ENCODE peak calls at places on chromosomes 1 and 21, in five cellular contexts. Q, G, R, U and H are unnamed samples. For H3K36me3 and H3K9me3, the result is how much of the 10 kb centered on the place peaks cover.

GRCh38 chr1:4597020-4597419 is 57.4 kb upstream of the AJAP1 start:
- DNase-seq in Q (no peak), G (no peak), R (no peak), U (no peak), H (no peak)

GRCh38 chr1:203592156-203592555 is 34.5 kb upstream of the ATP2B4 start:
- DNase-seq in Q (no peak), G (no peak), R (peak), U (no peak), H (no peak)

GRCh38 chr1:226569879-226570547 is 21.4 kb downstream of the STUM start:
- DNase-seq in Q (no peak), G (peak), R (no peak), U (peak), H (no peak)

GRCh38 chr1:234963904-234964702 is 164.5 kb downstream of the TOMM20 start:
- DNase-seq in Q (peak), G (no peak), R (no peak), U (no peak), H (peak)

GRCh38 chr1:116919802-116920201 is 10.1 kb downstream of the PTGFRN start:
- DNase-seq in Q (no peak), G (no peak), R (peak), U (no peak), H (peak)

GRCh38 chr1:119635801-119636390 is 12.2 kb downstream of the ZNF697 start:
- DNase-seq in Q (no peak), G (no peak), R (no peak), U (peak), H (no peak)

GRCh38 chr1:53616927-53617326 is 122.0 kb downstream of the GLIS1 start:
- DNase-seq in Q (no peak), G (no peak), R (no peak), U (peak), H (no peak)

GRCh38 chr21:27277122-27277521 is 310.2 kb upstream of the ADAMTS5 start:
- DNase-seq in Q (peak), G (no peak), R (no peak), U (no peak), H (no peak)

GRCh38 chr1:74485622-74486021 is 26.8 kb downstream of the LRRC53 start:
- DNase-seq in Q (no peak), G (no peak), R (no peak), U (no peak), H (no peak)

GRCh38 chr21:42677339-42678117 is 24.1 kb downstream of the PDE9A start:
- DNase-seq in Q (peak), G (peak), R (no peak), U (no peak), H (no peak)

DNA sequence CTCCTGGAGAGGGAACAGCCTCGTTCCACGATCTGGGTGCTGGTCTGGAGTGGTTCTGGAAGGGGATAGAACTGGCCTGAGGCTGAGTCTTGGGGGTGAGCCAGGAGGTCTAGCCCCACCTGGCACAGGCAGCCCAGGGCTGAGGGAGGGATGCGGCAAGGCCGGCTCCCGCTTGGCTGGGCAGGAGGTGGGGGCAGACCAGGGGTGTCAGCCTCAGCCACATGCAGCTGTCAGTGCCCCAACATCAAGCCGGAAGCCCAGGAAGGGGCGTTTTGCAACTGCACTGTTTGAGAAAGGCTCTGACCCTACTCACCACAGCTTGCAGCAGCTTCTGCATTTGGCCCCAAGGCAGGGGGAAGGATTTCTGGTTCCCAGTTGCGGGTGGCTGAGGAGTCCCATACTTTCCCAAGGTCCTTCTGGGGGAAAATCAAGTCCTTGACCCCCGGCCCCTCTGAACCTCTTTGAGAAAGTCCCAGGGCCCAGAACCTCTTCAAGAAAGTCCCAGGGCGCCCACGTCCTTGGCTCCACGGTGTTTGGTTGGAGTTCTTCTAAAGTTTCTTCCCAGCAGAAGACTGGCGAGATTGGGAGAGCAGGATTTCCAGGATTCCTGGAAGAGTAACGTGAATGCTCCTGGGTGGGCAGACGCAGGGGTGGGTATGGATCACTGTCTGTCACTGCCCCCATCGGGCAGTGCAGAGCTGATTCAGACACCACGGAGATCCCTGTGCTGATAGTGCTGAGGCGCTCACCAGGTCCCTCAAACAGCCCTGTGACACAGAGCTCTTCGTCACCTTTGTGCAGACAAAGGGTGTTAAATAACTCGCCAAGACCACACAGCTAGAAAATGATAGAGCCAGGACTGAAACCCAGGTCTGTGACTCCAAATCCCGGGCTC is 2.2 kb downstream of the EFHD2 start:
- DNase-seq in Q (peak), G (peak), R (peak), U (peak), H (peak)
- H3K4me3 ChIP-seq in Q (peak), G (peak), R (peak), U (peak), H (peak)

DNA sequence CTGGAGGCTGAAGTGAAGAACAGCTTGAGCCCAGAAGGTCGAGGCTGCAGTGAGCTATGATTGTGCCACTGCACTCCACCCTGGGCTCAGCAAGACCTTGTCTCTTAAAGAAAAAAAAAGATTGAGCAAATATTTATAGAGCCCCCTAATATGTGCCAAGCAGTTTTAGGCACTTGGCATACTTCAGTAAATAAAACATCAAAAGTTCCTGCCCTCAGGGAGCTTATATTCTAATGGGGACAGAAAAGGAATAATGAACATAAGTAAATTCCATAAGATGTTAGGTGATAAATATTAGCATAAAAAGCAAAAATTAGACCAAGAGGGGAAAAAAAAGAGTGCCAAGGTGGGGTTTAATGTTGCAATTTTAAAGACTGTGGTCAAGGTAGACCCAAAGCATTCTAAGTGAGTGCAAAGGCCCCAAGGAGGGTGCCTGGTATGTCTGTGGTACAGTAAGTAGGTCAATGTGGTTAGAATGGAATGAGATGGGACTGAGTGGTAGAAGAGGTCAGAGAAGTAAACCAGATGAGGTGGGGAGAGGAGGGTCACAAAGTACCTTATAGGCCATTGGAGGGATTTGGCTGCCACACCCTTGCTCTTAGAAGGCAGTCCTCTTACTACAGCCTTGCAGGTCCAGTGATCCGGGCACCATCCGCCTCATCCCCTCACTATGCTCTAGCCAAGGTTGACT is 2.2 kb upstream of the TOE1 start:
- DNase-seq in Q (no peak), G (no peak), R (no peak), U (no peak), H (no peak)
- H3K36me3 ChIP-seq in Q (under half), G (under half), R (under half), U (under half), H (under half)

DNA sequence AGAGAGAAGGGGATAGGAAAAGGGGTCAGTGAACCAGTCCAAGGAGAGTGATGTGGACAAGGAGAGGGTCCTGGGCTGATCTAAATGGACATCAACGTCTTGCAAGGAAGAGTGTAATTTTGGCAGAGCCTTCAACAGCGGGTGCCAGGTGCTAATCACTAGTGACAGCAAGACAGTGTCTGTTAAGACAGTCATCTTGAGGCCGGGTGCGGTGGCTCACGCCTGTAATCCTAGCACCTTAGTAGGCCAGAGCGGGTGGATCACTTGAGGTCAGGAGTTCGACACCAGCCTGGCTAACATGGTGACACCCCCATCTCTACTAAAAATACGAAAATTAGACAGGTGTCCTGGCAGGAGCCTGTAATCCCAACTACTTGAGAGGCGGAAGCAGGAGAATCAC is 12.2 kb upstream of the PADI6 start:
- DNase-seq in Q (no peak), G (no peak), R (no peak), U (no peak), H (no peak)
- H3K9me3 ChIP-seq in Q (under half), G (under half), R (under half), U (under half), H (under half)

GRCh38 chr1:179155615-179156014 is 73.7 kb downstream of the TOR3A start:
- DNase-seq in Q (no peak), G (no peak), R (no peak), U (peak), H (no peak)

GRCh38 chr1:179156708-179157107 is 72.8 kb downstream of the ABL2 start:
- DNase-seq in Q (no peak), G (no peak), R (no peak), U (no peak), H (no peak)

GRCh38 chr1:179153217-179153616 is 71.3 kb downstream of the TOR3A start:
- DNase-seq in Q (no peak), G (no peak), R (no peak), U (peak), H (no peak)

GRCh38 chr1:179156026-179156425 is 73.5 kb downstream of the ABL2 start:
- DNase-seq in Q (no peak), G (no peak), R (no peak), U (no peak), H (no peak)

DNA sequence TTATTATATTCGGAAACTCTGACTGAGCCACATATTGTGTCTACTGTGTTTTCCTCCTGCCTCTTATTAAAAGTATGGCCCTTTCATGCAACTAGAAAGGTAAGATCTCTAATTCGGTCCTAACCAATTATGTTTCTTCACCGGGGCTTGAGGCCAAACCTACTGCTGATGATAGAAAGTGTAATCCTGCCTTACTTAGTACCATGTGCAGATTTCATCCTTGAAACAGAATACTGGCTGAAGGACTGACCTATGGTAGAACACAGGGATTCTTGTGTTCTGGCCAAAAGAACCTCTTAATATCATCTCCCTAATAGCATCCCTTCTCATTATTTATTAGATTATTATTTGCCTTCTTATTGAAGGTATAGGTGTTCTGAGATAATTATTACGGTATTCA is 72.6 kb downstream of the TOR3A start:
- DNase-seq in Q (no peak), G (no peak), R (no peak), U (no peak), H (no peak)
- H3K4me3 ChIP-seq in Q (no peak), G (no peak), R (no peak), U (no peak), H (no peak)

GRCh38 chr1:152220166-152221163 is 3.5 kb downstream of the HRNR start:
- DNase-seq in Q (no peak), G (no peak), R (no peak), U (no peak), H (no peak)

GRCh38 chr1:152227310-152227928 is 3.4 kb upstream of the HRNR start:
- DNase-seq in Q (peak), G (no peak), R (no peak), U (peak), H (no peak)

GRCh38 chr1:152228831-152229230 is 4.8 kb upstream of the HRNR start:
- DNase-seq in Q (no peak), G (no peak), R (no peak), U (no peak), H (no peak)

GRCh38 chr1:152225678-152226077 is 1.7 kb upstream of the HRNR start:
- DNase-seq in Q (no peak), G (no peak), R (no peak), U (peak), H (no peak)

GRCh38 chr1:152224093-152224492 is at the start of gene HRNR:
- DNase-seq in Q (no peak), G (no peak), R (no peak), U (no peak), H (no peak)
- H3K36me3 ChIP-seq in Q (under half), G (under half), R (under half), U (under half), H (under half)

DNA sequence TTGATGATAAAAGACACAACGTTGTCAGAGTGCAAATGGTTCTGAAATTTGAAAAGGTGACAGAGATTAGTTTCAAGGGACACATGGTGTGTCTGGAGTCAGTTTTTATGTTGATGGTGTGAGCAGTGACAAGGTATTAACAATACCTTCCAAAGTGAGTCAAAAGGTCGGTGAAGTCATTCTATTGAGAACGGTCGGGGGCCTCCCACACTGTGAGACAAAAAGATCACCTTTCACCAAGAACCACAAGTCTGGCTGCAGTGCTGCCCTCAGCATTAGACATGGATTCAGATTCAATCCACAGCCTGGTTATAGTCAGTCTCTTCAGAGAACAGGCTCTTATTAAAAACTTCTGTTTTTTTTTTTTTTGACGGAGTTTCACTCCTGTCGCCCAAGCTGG is 26.5 kb downstream of the ZNF124 start:
- DNase-seq in Q (no peak), G (no peak), R (no peak), U (no peak), H (no peak)
- H3K9me3 ChIP-seq in Q (under half), G (under half), R (under half), U (under half), H (under half)

GRCh38 chr1:165892935-165893334 is 65.5 kb downstream of the UCK2 start:
- DNase-seq in Q (no peak), G (no peak), R (no peak), U (no peak), H (no peak)
- H3K4me3 ChIP-seq in Q (no peak), G (no peak), R (no peak), U (no peak), H (no peak)

GRCh38 chr21:33540711-33541104 is 1.2 kb downstream of the GART start:
- DNase-seq in Q (no peak), G (peak), R (no peak), U (no peak), H (peak)

GRCh38 chr21:33539612-33540011 is 2.3 kb downstream of the GART start:
- DNase-seq in Q (peak), G (no peak), R (no peak), U (no peak), H (no peak)

GRCh38 chr21:33541105-33541711 is 709 bp downstream of the GART start:
- DNase-seq in Q (peak), G (peak), R (no peak), U (peak), H (peak)

GRCh38 chr21:33541756-33542639 is at the start of gene GART:
- DNase-seq in Q (peak), G (peak), R (peak), U (peak), H (peak)

DNA sequence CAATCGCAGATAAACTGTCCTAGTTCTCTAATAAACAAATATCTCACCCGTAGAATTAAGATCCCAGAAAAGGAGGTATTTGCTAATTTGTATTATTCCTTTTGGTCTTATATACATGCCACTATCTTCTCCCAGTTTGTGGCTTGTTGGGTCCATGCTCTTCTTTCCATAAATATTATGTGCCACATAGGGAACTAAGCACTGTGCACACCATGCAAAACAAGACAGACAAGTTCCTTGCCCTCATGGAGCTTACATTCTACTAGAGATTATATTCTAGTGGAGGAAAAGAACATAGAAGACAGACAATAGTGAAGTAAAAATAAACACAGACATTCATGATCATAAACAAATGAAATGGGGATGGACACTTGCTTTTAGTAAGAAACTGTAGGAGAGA is 4.7 kb downstream of the GART start:
- DNase-seq in Q (no peak), G (no peak), R (no peak), U (no peak), H (no peak)
- H3K36me3 ChIP-seq in Q (under half), G (half or more), R (under half), U (half or more), H (under half)